ENCODE peak calls at places on chromosome 11, in four cellular contexts. One of them, this sample, is unnamed.
A peak's percentile ranks its signal among the peaks of the same experiment; 100 is the strongest.

GRCh38 chr11:2287102-2287501 is 14.6 kb downstream of the C11orf21 start:
- DNase-seq in stimulated activated CD4-positive, alpha-beta T cell treated with anti-CD3 and anti-CD28 coated beads, Interleukin-1b, Interleukin-23, amount 100 ng/mL, for 24 hours: no peak
- DNase-seq in HCEC 1CT: no peak
- DNase-seq in Kasumi-1: no peak
- DNase-seq in this sample: no peak

GRCh38 chr11:129580278-129580677 is 204.6 kb downstream of the BARX2 start:
- DNase-seq in stimulated activated CD4-positive, alpha-beta T cell treated with anti-CD3 and anti-CD28 coated beads, Interleukin-1b, Interleukin-23, amount 100 ng/mL, for 24 hours: no peak
- DNase-seq in HCEC 1CT: no peak
- DNase-seq in Kasumi-1: no peak
- DNase-seq in this sample: no peak

GRCh38 chr11:65594991-65595920 is at the start of gene KCNK7:
- DNase-seq in stimulated activated CD4-positive, alpha-beta T cell treated with anti-CD3 and anti-CD28 coated beads, Interleukin-1b, Interleukin-23, amount 100 ng/mL, for 24 hours: no peak
- DNase-seq in HCEC 1CT: no peak
- DNase-seq in Kasumi-1: no peak
- DNase-seq in this sample: peak; percentile 28

GRCh38 chr11:59174664-59175033 is 2.7 kb downstream of the DTX4 start:
- DNase-seq in stimulated activated CD4-positive, alpha-beta T cell treated with anti-CD3 and anti-CD28 coated beads, Interleukin-1b, Interleukin-23, amount 100 ng/mL, for 24 hours: no peak
- DNase-seq in HCEC 1CT: peak; percentile 61
- DNase-seq in Kasumi-1: no peak
- DNase-seq in this sample: peak; percentile 39

GRCh38 chr11:76918941-76919386 is 58.2 kb downstream of the ACER3 start:
- DNase-seq in stimulated activated CD4-positive, alpha-beta T cell treated with anti-CD3 and anti-CD28 coated beads, Interleukin-1b, Interleukin-23, amount 100 ng/mL, for 24 hours: no peak
- DNase-seq in HCEC 1CT: peak; percentile 69
- DNase-seq in Kasumi-1: peak; percentile 77
- DNase-seq in this sample: peak; percentile 78

GRCh38 chr11:109085708-109086373 is 336.1 kb upstream of the C11orf87 start:
- DNase-seq in stimulated activated CD4-positive, alpha-beta T cell treated with anti-CD3 and anti-CD28 coated beads, Interleukin-1b, Interleukin-23, amount 100 ng/mL, for 24 hours: no peak
- DNase-seq in HCEC 1CT: peak; percentile 36
- DNase-seq in Kasumi-1: no peak
- DNase-seq in this sample: peak; percentile 23

GRCh38 chr11:12122083-12122482 is 11.7 kb downstream of the MICAL2 start:
- DNase-seq in stimulated activated CD4-positive, alpha-beta T cell treated with anti-CD3 and anti-CD28 coated beads, Interleukin-1b, Interleukin-23, amount 100 ng/mL, for 24 hours: no peak
- DNase-seq in HCEC 1CT: no peak
- DNase-seq in Kasumi-1: no peak
- DNase-seq in this sample: no peak

GRCh38 chr11:10139081-10139480 is 154.9 kb downstream of the SBF2 start:
- DNase-seq in stimulated activated CD4-positive, alpha-beta T cell treated with anti-CD3 and anti-CD28 coated beads, Interleukin-1b, Interleukin-23, amount 100 ng/mL, for 24 hours: no peak
- DNase-seq in HCEC 1CT: no peak
- DNase-seq in Kasumi-1: no peak
- DNase-seq in this sample: no peak

GRCh38 chr11:126478466-126478865 is 123.0 kb downstream of the ST3GAL4 start:
- DNase-seq in stimulated activated CD4-positive, alpha-beta T cell treated with anti-CD3 and anti-CD28 coated beads, Interleukin-1b, Interleukin-23, amount 100 ng/mL, for 24 hours: no peak
- DNase-seq in HCEC 1CT: no peak
- DNase-seq in Kasumi-1: no peak
- DNase-seq in this sample: no peak

GRCh38 chr11:44470849-44471248 is 94.6 kb upstream of the CD82 start:
- DNase-seq in stimulated activated CD4-positive, alpha-beta T cell treated with anti-CD3 and anti-CD28 coated beads, Interleukin-1b, Interleukin-23, amount 100 ng/mL, for 24 hours: no peak
- DNase-seq in HCEC 1CT: no peak
- DNase-seq in Kasumi-1: no peak
- DNase-seq in this sample: no peak

GRCh38 chr11:98260983-98261382 is 759.8 kb upstream of the CNTN5 start:
- DNase-seq in stimulated activated CD4-positive, alpha-beta T cell treated with anti-CD3 and anti-CD28 coated beads, Interleukin-1b, Interleukin-23, amount 100 ng/mL, for 24 hours: no peak
- DNase-seq in HCEC 1CT: no peak
- DNase-seq in Kasumi-1: peak; percentile 31
- DNase-seq in this sample: no peak

GRCh38 chr11:65903068-65903481 is 2.9 kb upstream of the FOSL1 start:
- DNase-seq in stimulated activated CD4-positive, alpha-beta T cell treated with anti-CD3 and anti-CD28 coated beads, Interleukin-1b, Interleukin-23, amount 100 ng/mL, for 24 hours: no peak
- DNase-seq in HCEC 1CT: peak; percentile 93
- DNase-seq in Kasumi-1: peak; percentile 74
- DNase-seq in this sample: peak; percentile 90

GRCh38 chr11:1041149-1041467 is 4.6 kb upstream of the MUC6 start:
- DNase-seq in stimulated activated CD4-positive, alpha-beta T cell treated with anti-CD3 and anti-CD28 coated beads, Interleukin-1b, Interleukin-23, amount 100 ng/mL, for 24 hours: no peak
- DNase-seq in HCEC 1CT: no peak
- DNase-seq in Kasumi-1: no peak
- DNase-seq in this sample: no peak

GRCh38 chr11:105719073-105719846 is 109.4 kb downstream of the GRIA4 start:
- DNase-seq in stimulated activated CD4-positive, alpha-beta T cell treated with anti-CD3 and anti-CD28 coated beads, Interleukin-1b, Interleukin-23, amount 100 ng/mL, for 24 hours: no peak
- DNase-seq in HCEC 1CT: peak; percentile 77
- DNase-seq in Kasumi-1: no peak
- DNase-seq in this sample: peak; percentile 88

This sample was measured in fibroblast of lung.